ENCODE peak calls at places on chromosomes 13 and 19, in seven cellular contexts. M is AG04450, B is stomach, A is AG10803, O is BJ, U is vagina, R is IMR-90. N is an unnamed sample.
A peak's percentile ranks its signal among the peaks of the same experiment; 100 is the strongest.

GRCh38 chr19:38699647-38700349 is 44.5 kb downstream of the CAPN12 start:
- DNase-seq in A (no peak), O (no peak), R (no peak), B (no peak), U (no peak), M (no peak), N (no peak)

GRCh38 chr13:21738636-21739035 is 67.8 kb downstream of the FGF9 start:
- DNase-seq in A (no peak), B (no peak), U (no peak), O (no peak), M (no peak), R (no peak), N (no peak)

GRCh38 chr19:46428278-46429141 is at the start of gene PNMA8C:
- DNase-seq in O (no peak), U (no peak), R (peak; percentile 63), M (no peak), A (peak; percentile 45), B (peak; percentile 50), N (no peak)

GRCh38 chr19:21151460-21151859 is 9.6 kb downstream of the ZNF431 start:
- DNase-seq in M (no peak), U (no peak), O (no peak), R (no peak), A (no peak), B (no peak), N (no peak)

GRCh38 chr19:16951529-16951928 is 62.7 kb downstream of the F2RL3 start:
- DNase-seq in O (no peak), R (peak; percentile 8), A (no peak), B (no peak), M (no peak), U (no peak), N (no peak)

GRCh38 chr19:6423499-6424189 is 967 bp downstream of the KHSRP start:
- DNase-seq in R (peak; percentile 42), U (no peak), B (no peak), M (no peak), O (no peak), A (peak; percentile 47), N (no peak)

GRCh38 chr13:41289463-41289881 is 21.6 kb upstream of the NAA16 start:
- DNase-seq in B (no peak), R (no peak), A (peak; percentile 5), O (no peak), U (no peak), M (no peak), N (no peak)

GRCh38 chr13:32009362-32009761 is 22.2 kb upstream of the FRY start:
- DNase-seq in O (no peak), B (no peak), R (no peak), M (no peak), U (no peak), A (no peak), N (no peak)

GRCh38 chr19:38020331-38020730 is 113.3 kb downstream of the SIPA1L3 start:
- DNase-seq in B (no peak), U (no peak), O (no peak), A (no peak), R (no peak), M (no peak), N (peak; percentile 67)

GRCh38 chr19:53579518-53579917 is 41.6 kb downstream of the ZNF331 start:
- DNase-seq in O (no peak), B (no peak), M (no peak), A (no peak), R (no peak), U (no peak), N (no peak)

GRCh38 chr13:75378301-75378700 is 103.7 kb downstream of the TBC1D4 start:
- DNase-seq in A (no peak), U (no peak), O (no peak), B (no peak), R (no peak), M (no peak), N (no peak)

GRCh38 chr13:45473627-45474026 is 8.9 kb downstream of the COG3 start:
- DNase-seq in M (no peak), R (no peak), O (no peak), A (no peak), B (no peak), U (no peak), N (no peak)

GRCh38 chr19:3556978-3557460 is 367 bp downstream of the MFSD12 start:
- DNase-seq in U (no peak), M (no peak), O (no peak), A (no peak), R (peak; percentile 35), B (peak; percentile 48), N (no peak)

GRCh38 chr19:2443116-2443784 is 13.5 kb downstream of the LMNB2 start:
- DNase-seq in O (no peak), M (no peak), R (no peak), B (no peak), A (no peak), U (no peak), N (no peak)

GRCh38 chr19:33621811-33622504 is at the start of gene CHST8:
- DNase-seq in R (no peak), O (no peak), B (peak; percentile 42), U (no peak), A (peak; percentile 20), M (no peak), N (no peak)

GRCh38 chr19:29533578-29534544 is 8.1 kb downstream of the VSTM2B start:
- DNase-seq in U (no peak), B (peak; percentile 8), O (no peak), A (no peak), M (no peak), R (no peak), N (no peak)

GRCh38 chr13:29411493-29411892 is 184.0 kb downstream of the SLC7A1 start:
- DNase-seq in B (no peak), U (no peak), M (no peak), O (peak; percentile 6), R (no peak), A (peak; percentile 26), N (no peak)

GRCh38 chr13:112066624-112067004 is 335 bp upstream of the SOX1 start:
- DNase-seq in M (no peak), O (no peak), B (no peak), A (peak; percentile 2), U (no peak), R (no peak), N (no peak)

GRCh38 chr19:51372649-51373504 is at the start of gene NKG7:
- DNase-seq in O (no peak), B (no peak), A (no peak), R (no peak), M (no peak), U (no peak), N (no peak)

GRCh38 chr13:95100525-95101121 is 200.6 kb downstream of the ABCC4 start:
- DNase-seq in M (no peak), U (no peak), B (no peak), A (peak; percentile 28), O (peak; percentile 59), R (peak; percentile 77), N (no peak)

GRCh38 chr19:10192922-10193321 is 1.8 kb downstream of the DNMT1 start:
- DNase-seq in R (no peak), M (no peak), U (no peak), A (no peak), B (no peak), O (no peak), N (no peak)
- H3K4me3 ChIP-seq in R (no peak overlapping the region), M (no peak overlapping the region), U (no peak overlapping the region), A (no peak overlapping the region), B (peak overlapping the region; percentile 77), O (no peak overlapping the region), N (no peak overlapping the region)

DNA sequence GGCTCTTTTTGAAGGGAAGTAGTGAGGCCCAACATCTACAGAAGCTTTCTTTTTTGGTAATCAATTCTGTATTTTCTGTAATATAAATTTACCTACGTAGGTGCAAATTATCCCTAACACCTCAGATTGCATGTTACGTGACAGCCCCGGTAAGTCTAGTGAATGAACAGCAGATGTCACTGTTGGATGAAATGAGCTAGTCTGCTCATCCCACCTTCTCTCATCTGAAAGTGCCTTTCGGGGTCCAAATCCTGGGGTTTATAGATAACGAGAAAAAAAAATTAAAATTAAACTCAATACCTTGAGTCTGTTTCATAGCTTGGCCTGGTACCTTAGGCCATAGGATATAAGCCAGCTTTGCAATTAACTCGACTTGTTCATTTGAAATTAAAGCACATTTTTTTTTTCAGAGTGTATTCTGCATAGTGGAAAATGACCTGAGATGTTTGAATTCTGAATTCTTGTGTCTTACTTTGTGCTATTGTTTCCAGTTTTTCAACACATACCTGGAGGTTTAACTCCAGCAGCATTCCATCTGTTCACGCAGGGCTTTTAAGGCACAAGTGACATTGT is 548.2 kb downstream of the GPC5 start:
- DNase-seq in A (no peak), M (no peak), R (peak; percentile 12), U (no peak), O (no peak), B (no peak), N (peak; percentile 11)
- TF ChIP-seq CTCF in A (no peak), M (peak; percentile 51), R (peak; percentile 31), U (no peak), O (no peak), B (no peak), N (peak; percentile 80)

DNA sequence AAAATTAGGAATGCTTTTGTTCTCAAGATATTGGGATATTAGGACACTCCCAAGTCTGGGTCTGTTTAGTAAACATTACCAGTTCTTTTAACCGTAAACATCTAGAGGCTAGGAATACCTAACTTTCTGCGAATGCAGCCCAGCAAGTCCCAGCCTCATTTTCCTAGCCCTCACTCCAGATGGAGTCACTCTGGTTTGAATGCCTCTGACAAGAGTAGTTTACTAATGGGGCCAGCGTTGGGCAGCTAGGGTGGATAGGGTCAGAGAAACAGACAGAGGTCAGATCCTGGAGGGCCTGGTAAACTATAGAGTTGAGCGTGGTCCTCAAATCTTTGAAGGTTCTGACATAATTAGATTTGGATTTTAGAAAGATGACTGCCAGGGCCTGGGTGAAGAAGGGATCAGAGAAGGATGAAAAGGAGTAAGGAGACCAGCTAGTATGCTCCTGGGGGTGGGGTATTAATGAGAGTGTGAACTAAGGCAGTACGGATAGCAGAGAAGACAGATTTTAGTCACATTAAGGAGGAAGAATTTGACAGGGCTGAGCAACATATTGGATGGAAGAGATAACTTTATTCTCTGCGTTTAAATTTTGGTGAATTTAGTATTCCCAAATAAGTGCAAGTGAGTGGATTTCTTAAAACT is 53.7 kb downstream of the WDFY2 start:
- DNase-seq in R (no peak), B (no peak), O (no peak), A (no peak), M (no peak), U (no peak), N (no peak)
- H3K4me3 ChIP-seq in R (no peak overlapping the region), B (no peak overlapping the region), O (no peak overlapping the region), A (no peak overlapping the region), M (no peak overlapping the region), U (no peak overlapping the region), N (no peak overlapping the region)

DNA sequence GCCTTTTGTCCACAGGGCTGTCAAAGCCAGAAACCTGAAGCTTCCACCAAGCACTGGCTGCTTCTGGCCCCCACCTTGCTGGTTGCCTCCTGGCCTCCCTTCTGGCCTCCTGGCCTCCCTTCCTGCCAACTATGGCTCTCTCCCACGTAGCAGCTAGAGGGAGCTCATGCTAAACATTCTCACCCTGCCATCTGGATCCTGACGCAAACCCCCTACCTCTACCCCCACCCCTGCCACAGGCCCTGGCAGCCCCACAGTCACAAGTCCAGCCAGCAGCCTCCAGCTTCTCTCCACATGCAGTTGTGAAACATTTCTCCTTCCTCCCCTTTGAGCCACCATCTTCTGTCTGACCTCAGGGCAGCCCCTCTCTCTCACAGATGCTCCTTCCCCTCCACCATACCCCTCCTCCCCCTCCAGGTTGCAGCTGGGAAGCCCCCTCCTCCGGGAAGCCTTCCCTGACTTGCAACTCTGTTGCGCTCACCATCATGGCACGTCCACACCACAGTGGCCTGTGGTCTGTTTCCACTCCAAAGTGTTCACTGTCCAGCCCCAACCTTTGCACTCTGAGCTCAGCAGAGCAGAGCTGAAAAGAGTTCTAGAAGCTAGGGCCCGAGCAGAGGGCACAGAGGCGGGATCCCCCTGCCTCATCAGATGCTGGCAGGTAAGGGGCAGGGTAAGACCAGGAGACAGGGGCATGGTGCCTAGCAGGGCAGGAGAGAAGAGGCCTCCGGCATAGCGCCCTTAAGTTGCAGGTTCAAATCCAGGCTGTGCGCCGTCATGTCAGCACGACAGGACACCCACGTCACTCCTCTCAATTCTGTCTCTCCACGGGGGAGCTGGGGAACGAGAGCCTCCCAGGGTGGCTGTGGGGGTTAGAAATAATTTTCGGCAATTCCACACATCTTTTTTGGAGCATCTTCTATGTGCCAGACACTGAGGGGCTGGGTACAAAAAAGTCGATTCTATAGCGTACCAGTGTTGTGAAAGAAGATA is 7.3 kb downstream of the ADGRL1 start:
- DNase-seq in O (no peak), M (no peak), A (peak; percentile 44), R (no peak), U (no peak), B (no peak), N (no peak)
- TF ChIP-seq CTCF in O (peak; percentile 23), M (no peak), A (peak; percentile 26), R (no peak), U (no peak), B (no peak), N (peak; percentile 8)